ENCODE peak calls at places on chromosomes 4 and X, in five cellular contexts. E is IMR-90, L is tibial nerve, T is heart left ventricle, R is Peyer's patch. N is an unnamed sample. For H3K4me1, the result is how much of the 10 kb centered on the place peaks cover.

GRCh38 chrX:119655125-119655524 is 37.8 kb downstream of the SEPTIN6 start:
- DNase-seq in E (peak), L (no peak), T (peak), R (no peak), N (no peak)

GRCh38 chrX:23993012-23993633 is 33.9 kb downstream of the KLHL15 start:
- DNase-seq in E (peak), L (no peak), T (no peak), R (no peak), N (no peak)

GRCh38 chr4:147289181-147289580 is 191.7 kb upstream of the EDNRA start:
- DNase-seq in E (no peak), L (no peak), T (no peak), R (no peak), N (no peak)

GRCh38 chr4:48445704-48446103 is 37.4 kb upstream of the SLC10A4 start:
- DNase-seq in E (peak), L (no peak), T (no peak), R (no peak), N (no peak)

GRCh38 chr4:183808102-183808466 is 97.0 kb upstream of the STOX2 start:
- DNase-seq in E (no peak), L (no peak), T (no peak), R (no peak), N (no peak)

GRCh38 chrX:153304988-153305736 is 16.4 kb downstream of the PNMA6F start:
- DNase-seq in E (no peak), L (no peak), T (no peak), R (no peak), N (no peak)

GRCh38 chr4:1414831-1415680 is 8.8 kb upstream of the NKX1-1 start:
- DNase-seq in E (no peak), L (no peak), T (no peak), R (peak), N (peak)

GRCh38 chr4:150234246-150234645 is 156.0 kb downstream of the DCLK2 start:
- DNase-seq in E (peak), L (no peak), T (no peak), R (no peak), N (no peak)

GRCh38 chr4:10664408-10664807 is 20.2 kb downstream of the CLNK start:
- DNase-seq in E (peak), L (no peak), T (peak), R (no peak), N (no peak)

GRCh38 chr4:121147923-121148443 is 16.1 kb downstream of the TNIP3 start:
- DNase-seq in E (peak), L (no peak), T (no peak), R (no peak), N (no peak)

GRCh38 chr4:61254406-61254805 is 54.3 kb downstream of the ADGRL3 start:
- DNase-seq in E (no peak), L (no peak), T (no peak), R (no peak), N (no peak)

GRCh38 chr4:63583561-63583960 is 825.7 kb downstream of the TECRL start:
- DNase-seq in E (no peak), L (no peak), T (no peak), R (no peak), N (no peak)

GRCh38 chrX:135544338-135544948 is 24.0 kb downstream of the INTS6L start:
- DNase-seq in E (no peak), L (no peak), T (no peak), R (no peak), N (no peak)

GRCh38 chr4:6258741-6259140 is 10.9 kb upstream of the WFS1 start:
- DNase-seq in E (no peak), L (no peak), T (no peak), R (no peak), N (no peak)

GRCh38 chr4:24067781-24068193 is 177.9 kb upstream of the PPARGC1A start:
- DNase-seq in E (peak), L (peak), T (peak), R (no peak), N (no peak)

GRCh38 chr4:179165339-179165738 is 1723.1 kb upstream of the AGA start:
- DNase-seq in E (no peak), L (no peak), T (no peak), R (no peak), N (no peak)

GRCh38 chrX:124829930-124830329 is 483.6 kb downstream of the SH2D1A start:
- DNase-seq in E (no peak), L (no peak), T (no peak), R (no peak), N (no peak)

GRCh38 chrX:153459976-153460375 is 10.4 kb downstream of the HAUS7 start:
- DNase-seq in E (peak), L (no peak), T (peak), R (no peak), N (no peak)

GRCh38 chrX:64975491-64975890 is 759 bp downstream of the ZC4H2 start:
- DNase-seq in E (no peak), L (no peak), T (peak), R (peak), N (peak)

GRCh38 chr4:139177049-139177887 is at the start of gene ELF2:
- DNase-seq in E (peak), L (peak), T (peak), R (peak), N (peak)
- TF ChIP-seq POLR2A in E (peak), L (peak), T (peak), R (peak), N (no peak)

GRCh38 chr4:43352859-43353258 is 460.3 kb downstream of the GRXCR1 start:
- DNase-seq in E (no peak), L (no peak), T (no peak), R (no peak), N (no peak)

GRCh38 chr4:43353552-43353951 is 461.0 kb downstream of the GRXCR1 start:
- DNase-seq in E (no peak), L (no peak), T (no peak), R (no peak), N (no peak)

GRCh38 chr4:43360296-43360695 is 467.8 kb downstream of the GRXCR1 start:
- DNase-seq in E (no peak), L (no peak), T (no peak), R (no peak), N (no peak)

GRCh38 chr4:43357252-43357974 is 464.9 kb downstream of the GRXCR1 start:
- DNase-seq in E (no peak), L (no peak), T (no peak), R (no peak), N (no peak)

DNA sequence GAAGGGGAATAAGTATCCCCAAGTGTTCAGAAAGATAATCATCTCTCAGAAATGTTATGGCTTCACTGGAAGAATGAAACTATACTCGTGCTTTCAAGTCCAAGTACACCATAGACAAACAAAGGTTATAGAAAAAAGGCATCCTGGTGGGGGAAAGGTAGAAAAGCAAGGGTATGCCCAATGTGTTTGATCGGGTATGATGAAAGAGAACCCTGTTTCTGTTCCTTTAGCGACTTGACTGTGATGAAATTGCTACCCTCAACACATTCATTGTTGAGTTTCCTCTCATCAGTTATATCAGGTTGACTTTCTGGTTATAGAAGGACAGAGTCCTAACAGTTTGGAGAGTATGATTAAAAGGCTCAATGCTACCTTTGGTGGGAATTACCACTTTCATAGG is 464.3 kb downstream of the GRXCR1 start:
- DNase-seq in E (no peak), L (no peak), T (no peak), R (no peak), N (no peak)
- H3K4me1 ChIP-seq in E (under half), L (under half), T (under half), R (under half), N (under half)

DNA sequence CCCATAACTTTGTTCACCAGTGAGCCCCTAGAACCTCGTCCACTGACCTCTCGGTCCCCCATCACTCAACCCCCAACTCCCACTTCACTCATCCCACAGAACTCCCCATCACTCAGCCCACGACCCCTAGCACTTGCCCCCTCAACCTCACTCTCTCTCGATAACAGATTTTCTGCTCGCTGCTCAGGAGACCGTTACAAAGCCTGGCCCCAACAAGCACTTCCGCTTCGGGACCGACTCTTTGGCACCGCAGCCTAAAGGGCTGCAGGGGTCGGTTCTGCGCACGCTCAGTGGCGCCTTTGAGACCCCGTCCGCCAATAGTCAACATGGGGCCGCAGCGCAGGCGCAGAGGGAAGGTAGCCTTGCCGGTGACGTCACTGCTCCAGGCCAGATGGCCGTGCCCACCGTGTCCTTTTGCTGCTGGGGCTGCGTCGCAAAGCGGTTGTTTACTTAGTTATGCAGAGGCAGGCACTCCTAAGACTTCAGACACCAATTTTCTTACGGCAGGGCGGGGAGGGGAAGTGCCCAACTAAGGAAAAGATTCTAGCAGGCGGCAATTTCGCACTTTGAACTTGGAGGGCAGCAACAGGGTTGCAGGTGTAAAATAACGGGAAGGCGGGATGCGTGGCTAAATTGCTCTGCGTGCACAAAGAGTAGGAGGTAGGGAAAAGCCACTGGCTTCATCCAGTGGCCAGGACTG is at the start of gene ZNF182:
- DNase-seq in E (peak), L (peak), T (peak), R (peak), N (peak)
- TF ChIP-seq POLR2A in E (peak), L (peak), T (peak), R (peak), N (no peak)

GRCh38 chr4:22487333-22487732 is 28.5 kb downstream of the ADGRA3 start:
- DNase-seq in E (no peak), L (no peak), T (no peak), R (no peak), N (no peak)

GRCh38 chr4:22488136-22488535 is 27.7 kb downstream of the ADGRA3 start:
- DNase-seq in E (no peak), L (no peak), T (no peak), R (no peak), N (no peak)

GRCh38 chr4:22486276-22486675 is 29.6 kb downstream of the ADGRA3 start:
- DNase-seq in E (no peak), L (no peak), T (no peak), R (no peak), N (no peak)

GRCh38 chr4:22483551-22483981 is 32.3 kb downstream of the ADGRA3 start:
- DNase-seq in E (peak), L (no peak), T (no peak), R (no peak), N (no peak)

DNA sequence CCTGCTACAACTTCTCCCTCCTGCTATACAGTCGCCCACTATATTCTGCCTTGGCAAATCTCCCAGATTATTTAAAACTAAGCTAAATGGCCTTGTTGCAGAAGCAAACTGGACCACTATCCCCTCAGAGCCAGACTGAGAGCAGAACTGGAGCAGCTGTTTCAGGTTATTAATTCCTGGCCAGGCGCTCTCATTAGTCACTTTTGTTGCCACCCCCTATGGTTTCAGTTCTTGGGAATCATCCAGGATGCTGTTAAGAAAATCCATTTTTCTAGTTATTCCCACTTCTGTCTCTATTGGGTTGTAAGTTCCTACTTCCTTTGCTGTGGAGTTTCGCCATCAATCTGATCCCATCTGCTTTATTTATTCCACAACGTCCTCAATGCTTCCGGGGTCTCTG is 30.1 kb downstream of the ADGRA3 start:
- DNase-seq in E (peak), L (no peak), T (no peak), R (no peak), N (no peak)
- H3K4me1 ChIP-seq in E (under half), L (under half), T (under half), R (under half), N (under half)

DNA sequence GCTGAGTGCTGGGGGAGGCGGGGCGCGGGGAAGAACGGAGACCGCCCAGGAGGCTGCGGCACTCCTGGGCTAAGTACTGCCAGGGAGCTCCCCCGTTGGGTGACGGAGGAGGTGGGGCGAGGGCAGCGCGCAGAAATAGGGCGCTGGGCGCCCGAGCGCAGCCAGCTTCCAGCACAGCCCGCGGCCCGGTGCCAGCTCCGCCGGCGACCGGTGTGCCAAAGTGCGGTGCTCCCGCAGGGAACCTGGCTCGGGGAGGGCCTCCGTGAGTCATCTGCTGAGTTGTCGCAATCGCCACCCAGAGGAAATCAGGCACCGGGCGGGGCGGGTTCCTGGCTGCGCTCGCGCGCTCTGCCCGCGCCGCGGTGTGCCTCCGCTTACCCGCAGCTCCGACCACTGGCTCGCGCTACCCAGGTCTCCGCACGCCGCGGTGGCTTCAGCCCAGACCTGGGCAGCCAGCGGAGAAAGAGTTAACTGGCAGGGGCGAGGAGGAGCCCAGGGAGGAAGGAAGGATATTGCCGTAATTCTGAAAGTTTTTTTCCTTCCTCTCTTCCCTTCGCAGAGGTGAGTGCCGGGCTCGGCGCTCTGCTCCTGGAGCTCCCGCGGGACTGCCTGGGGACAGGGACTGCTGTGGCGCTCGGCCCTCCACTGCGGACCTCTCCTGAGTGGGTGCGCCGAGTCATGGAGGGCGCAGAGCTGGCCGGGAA is at the start of gene GPAT3:
- DNase-seq in E (peak), L (peak), T (peak), R (peak), N (peak)
- TF ChIP-seq POLR2A in E (no peak), L (peak), T (peak), R (peak), N (no peak)

DNA sequence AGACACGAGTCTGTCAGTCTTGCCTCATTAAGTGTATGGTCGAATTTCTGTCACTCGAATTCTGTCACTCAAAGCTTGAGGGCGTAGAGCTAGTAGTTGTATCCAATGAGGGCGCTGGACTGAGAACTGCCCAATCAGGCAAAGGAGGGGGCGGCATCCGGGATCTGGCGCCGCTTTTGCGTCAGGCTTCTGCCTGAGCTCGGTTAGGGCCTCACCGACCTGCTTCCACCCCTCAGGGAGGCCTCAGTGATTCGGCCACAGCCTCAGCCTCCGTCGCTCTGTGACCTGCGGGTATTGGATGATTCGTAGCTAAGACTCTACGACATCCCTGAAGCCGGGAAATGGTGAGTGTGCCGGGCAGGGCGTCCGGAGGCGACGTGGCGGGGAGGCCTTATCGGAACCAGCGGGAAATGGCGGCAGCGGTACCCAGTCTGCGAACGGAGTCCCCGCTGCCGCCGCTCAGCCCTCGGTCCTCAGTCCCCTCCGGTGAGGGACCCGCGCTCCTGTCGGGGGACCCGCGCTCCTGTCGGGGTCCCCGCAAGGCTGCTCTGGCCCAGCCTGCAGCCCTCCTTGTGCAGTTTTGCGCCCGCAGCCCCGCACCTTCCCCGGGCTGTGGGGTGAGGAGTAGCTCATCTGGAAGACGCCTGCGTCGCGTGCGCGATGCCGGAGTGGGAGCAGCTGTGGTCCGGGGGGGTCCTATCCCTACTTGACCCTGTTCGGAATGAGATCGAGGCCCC is 88.3 kb downstream of the ZNF718 start:
- DNase-seq in E (peak), L (no peak), T (peak), R (peak), N (peak)
- H3K4me1 ChIP-seq in E (under half), L (under half), T (under half), R (under half), N (under half)